ENCODE peak calls at places on chromosome 17, in four cellular contexts. Y is KG1, P is head of caudate nucleus, E is suprapubic skin. Q is an unnamed sample.
A peak's percentile ranks its signal among the peaks of the same experiment; 100 is the strongest.

GRCh38 chr17:50062323-50063243 is 6.7 kb downstream of the ITGA3 start:
- DNase-seq in Y (no peak), P (no peak), E (no peak), Q (peak; percentile 80)

GRCh38 chr17:39628655-39629493 is 2.1 kb downstream of the PPP1R1B start:
- DNase-seq in Y (no peak), P (no peak), E (no peak), Q (no peak)

GRCh38 chr17:12348476-12348875 is 317.2 kb upstream of the MYOCD start:
- DNase-seq in Y (no peak), P (no peak), E (no peak), Q (peak; percentile 29)

GRCh38 chr17:14080847-14081251 is 11.5 kb downstream of the COX10 start:
- DNase-seq in Y (no peak), P (no peak), E (no peak), Q (peak; percentile 81)

GRCh38 chr17:30372755-30373154 is 6.0 kb upstream of the CPD start:
- DNase-seq in Y (no peak), P (no peak), E (no peak), Q (no peak)

GRCh38 chr17:50845260-50846147 is 10.1 kb downstream of the WFIKKN2 start:
- DNase-seq in Y (no peak), P (peak; percentile 50), E (no peak), Q (peak; percentile 44)

GRCh38 chr17:77936881-77937280 is 21.6 kb upstream of the TNRC6C start:
- DNase-seq in Y (no peak), P (no peak), E (no peak), Q (no peak)

GRCh38 chr17:43094129-43094834 is 30.9 kb downstream of the BRCA1 start:
- DNase-seq in Y (no peak), P (no peak), E (no peak), Q (peak; percentile 49)

GRCh38 chr17:36601303-36602029 is at the start of gene MRM1:
- DNase-seq in Y (peak; percentile 61), P (peak; percentile 96), E (peak; percentile 95), Q (peak; percentile 97)

GRCh38 chr17:57443781-57444180 is 187.5 kb downstream of the MSI2 start:
- DNase-seq in Y (no peak), P (no peak), E (no peak), Q (no peak)

GRCh38 chr17:4872786-4873185 is 26.6 kb upstream of the C17orf107 start:
- DNase-seq in Y (no peak), P (peak; percentile 59), E (no peak), Q (no peak)

GRCh38 chr17:37225458-37225857 is 150.3 kb upstream of the C17orf78 start:
- DNase-seq in Y (no peak), P (no peak), E (no peak), Q (no peak)

GRCh38 chr17:9729735-9730420 is 61.5 kb downstream of the DHRS7C start:
- DNase-seq in Y (no peak), P (no peak), E (no peak), Q (no peak)

GRCh38 chr17:76599699-76600460 is 14.2 kb upstream of the ST6GALNAC2 start:
- DNase-seq in Y (no peak), P (no peak), E (no peak), Q (no peak)

GRCh38 chr17:80605326-80606066 is 60.9 kb downstream of the RPTOR start:
- DNase-seq in Y (no peak), P (no peak), E (no peak), Q (peak; percentile 12)

GRCh38 chr17:38628441-38628840 is 22.7 kb upstream of the SRCIN1 start:
- DNase-seq in Y (no peak), P (no peak), E (peak; percentile 21), Q (no peak)

GRCh38 chr17:44076716-44077594 is 6.4 kb downstream of the G6PC3 start:
- DNase-seq in Y (no peak), P (no peak), E (no peak), Q (peak; percentile 22)

GRCh38 chr17:74270333-74270732 is 3.7 kb upstream of the DNAI2 start:
- DNase-seq in Y (no peak), P (no peak), E (no peak), Q (no peak)

GRCh38 chr17:56943505-56944125 is 17.2 kb downstream of the COIL start:
- DNase-seq in Y (no peak), P (no peak), E (no peak), Q (no peak)

GRCh38 chr17:77286641-77287431 is 146.1 kb downstream of the SEC14L1 start:
- DNase-seq in Y (no peak), P (no peak), E (peak; percentile 88), Q (peak; percentile 31)

GRCh38 chr17:44788139-44788538 is 29.4 kb downstream of the ADAM11 start:
- DNase-seq in Y (no peak), P (no peak), E (no peak), Q (no peak)

GRCh38 chr17:74987909-74988711 is 678 bp downstream of the CDR2L start:
- DNase-seq in Y (no peak), P (peak; percentile 83), E (peak; percentile 93), Q (peak; percentile 94)

GRCh38 chr17:77281904-77282367 is 141.2 kb downstream of the SEC14L1 start:
- DNase-seq in Y (no peak), P (no peak), E (no peak), Q (no peak)

GRCh38 chr17:48472485-48473281 is 42.7 kb upstream of the SKAP1 start:
- DNase-seq in Y (no peak), P (no peak), E (no peak), Q (no peak)

GRCh38 chr17:27384261-27384701 is 72.0 kb upstream of the KSR1 start:
- DNase-seq in Y (no peak), P (peak; percentile 40), E (peak; percentile 66), Q (peak; percentile 86)

GRCh38 chr17:2363318-2363717 is 26.0 kb downstream of the SGSM2 start:
- DNase-seq in Y (no peak), P (no peak), E (no peak), Q (no peak)

GRCh38 chr17:56029980-56030624 is 123.2 kb upstream of the ANKFN1 start:
- DNase-seq in Y (no peak), P (no peak), E (no peak), Q (peak; percentile 7)

GRCh38 chr17:36742267-36743000 is 141.1 kb downstream of the MRM1 start:
- DNase-seq in Y (no peak), P (no peak), E (no peak), Q (no peak)

GRCh38 chr17:48554412-48555090 is 9.6 kb upstream of the HOXB2 start:
- DNase-seq in Y (no peak), P (no peak), E (no peak), Q (no peak)

GRCh38 chr17:21303441-21304065 is 19.0 kb downstream of the MAP2K3 start:
- DNase-seq in Y (no peak), P (no peak), E (peak; percentile 77), Q (no peak)

GRCh38 chr17:50672831-50673551 is 34.7 kb downstream of the ANKRD40 start:
- DNase-seq in Y (no peak), P (no peak), E (no peak), Q (no peak)

GRCh38 chr17:40071720-40072480 is 9.1 kb downstream of the THRA start:
- DNase-seq in Y (no peak), P (peak; percentile 96), E (no peak), Q (peak; percentile 66)

GRCh38 chr17:18021372-18021771 is 17.6 kb downstream of the ATPAF2 start:
- DNase-seq in Y (no peak), P (no peak), E (no peak), Q (no peak)

GRCh38 chr17:75827291-75828050 is 16.7 kb downstream of the UNC13D start:
- DNase-seq in Y (no peak), P (peak; percentile 79), E (peak; percentile 89), Q (peak; percentile 68)

GRCh38 chr17:48612854-48613691 is 2.0 kb downstream of the HOXB8 start:
- DNase-seq in Y (no peak), P (no peak), E (no peak), Q (no peak)

GRCh38 chr17:69246726-69247375 is 18.2 kb upstream of the ABCA10 start:
- DNase-seq in Y (peak; percentile 28), P (no peak), E (no peak), Q (peak; percentile 88)

GRCh38 chr17:79100405-79100804 is 25.8 kb downstream of the ENGASE start:
- DNase-seq in Y (no peak), P (no peak), E (no peak), Q (no peak)

Q was measured in adipocyte.